ENCODE peak calls at places on chromosome 4, in four cellular contexts. A is WTC11, P is K562, Y is GM12878. L is an unnamed sample.

GRCh38 chr4:123443401-123444297 is 47.1 kb downstream of the SPRY1 start:
- DNase-seq in Y (peak; percentile 54), A (no peak), P (no peak), L (no peak)

GRCh38 chr4:54746228-54746627 is 88.5 kb downstream of the KIT start:
- DNase-seq in P (no peak), A (no peak), Y (no peak), L (no peak)

GRCh38 chr4:6116696-6117285 is 83.6 kb downstream of the JAKMIP1 start:
- DNase-seq in P (no peak), Y (no peak), A (no peak), L (no peak)

GRCh38 chr4:123555500-123556273 is 159.1 kb downstream of the SPRY1 start:
- DNase-seq in Y (no peak), P (no peak), A (no peak), L (peak; percentile 98)

GRCh38 chr4:170083546-170083945 is 6.2 kb downstream of the AADAT start:
- DNase-seq in A (no peak), Y (no peak), P (no peak), L (no peak)

GRCh38 chr4:139901516-139902327 is 236.1 kb downstream of the MGST2 start:
- DNase-seq in P (no peak), Y (no peak), A (no peak), L (no peak)

GRCh38 chr4:156495836-156496235 is 475.8 kb downstream of the PDGFC start:
- DNase-seq in A (no peak), P (no peak), Y (no peak), L (no peak)

GRCh38 chr4:143420227-143420626 is 83.6 kb downstream of the GAB1 start:
- DNase-seq in Y (no peak), A (no peak), P (no peak), L (no peak)

GRCh38 chr4:155608231-155608885 is 58.3 kb upstream of the GUCY1A1 start:
- DNase-seq in Y (no peak), P (no peak), A (no peak), L (no peak)

GRCh38 chr4:52093466-52093865 is 42.4 kb downstream of the SPATA18 start:
- DNase-seq in Y (no peak), A (no peak), P (no peak), L (no peak)

DNA sequence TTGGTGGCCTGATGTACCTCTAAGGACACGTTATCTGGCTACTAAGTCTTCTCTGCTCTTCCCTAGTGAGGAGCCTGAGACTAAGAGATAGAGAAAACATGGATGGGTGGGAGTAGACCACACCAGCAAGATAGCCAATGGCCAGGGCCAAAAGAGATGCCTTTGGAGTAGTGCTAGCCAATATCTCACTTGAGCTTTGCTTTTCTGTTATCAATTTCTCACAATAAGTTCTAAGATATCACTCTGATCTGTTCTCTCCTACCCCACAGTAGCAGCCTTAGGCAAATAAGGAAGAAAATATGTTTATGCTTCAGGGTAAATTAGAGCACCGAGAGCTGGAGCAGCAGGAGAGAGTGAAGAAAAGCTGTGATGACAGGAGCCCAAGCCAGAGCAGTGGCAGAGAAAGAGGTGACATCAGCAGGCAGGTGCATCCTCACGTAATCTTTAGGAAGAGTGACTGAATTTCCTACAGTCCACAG is 343.9 kb upstream of the NOCT start:
- DNase-seq in A (no peak), P (peak; percentile 79), Y (no peak), L (no peak)
- TF ChIP-seq NR2C2 in A (no peak), P (no peak), Y (no peak), L (no peak)

DNA sequence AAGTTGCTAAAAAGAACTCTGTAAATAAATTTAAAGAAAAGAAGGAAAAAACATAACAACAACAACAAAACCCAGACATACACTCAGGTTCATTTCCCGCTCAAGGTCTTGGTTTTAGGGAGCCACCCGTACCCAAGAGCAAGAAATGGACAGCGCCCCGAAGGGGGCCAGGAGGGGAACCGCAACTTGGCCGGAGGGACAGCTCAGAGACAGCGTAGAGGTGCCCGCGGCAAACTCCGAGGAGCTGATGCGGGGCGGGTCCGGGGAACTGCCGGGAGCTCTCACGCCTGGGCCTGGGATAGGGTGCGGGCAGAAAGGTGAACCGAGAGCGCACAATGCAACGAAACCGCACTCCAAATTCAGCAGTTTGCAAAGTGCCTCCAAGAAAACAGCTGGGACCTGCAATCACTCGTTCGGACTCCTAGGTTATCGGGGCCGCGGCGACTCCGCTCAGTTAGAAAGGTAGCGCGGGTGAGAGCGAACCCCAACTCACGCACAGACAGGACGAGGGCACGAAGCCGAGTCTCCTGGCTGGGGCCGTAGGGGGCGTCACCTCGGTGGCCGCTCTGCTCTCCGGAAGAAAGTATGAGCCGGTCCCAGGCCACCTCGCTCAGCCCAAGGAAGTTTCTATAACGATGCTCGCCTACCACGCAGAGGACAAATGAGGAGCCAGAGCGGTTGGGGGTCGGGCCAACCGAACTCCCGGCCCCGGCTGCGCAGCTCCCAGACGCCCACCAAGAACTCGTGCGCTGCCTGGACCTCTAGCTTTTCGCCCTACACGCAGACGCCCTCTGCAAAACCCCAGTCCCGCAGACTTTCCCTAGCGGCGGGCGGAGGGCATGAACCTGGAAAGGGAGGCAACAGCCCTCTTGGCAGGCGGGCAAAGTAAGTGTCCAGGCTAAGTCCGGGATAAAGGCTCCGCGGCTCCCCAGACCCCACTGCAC is 1.4 kb downstream of the NDNF start:
- DNase-seq in Y (no peak), A (peak; percentile 77), P (no peak), L (no peak)
- TF ChIP-seq NR2C2 in Y (no peak), A (no peak), P (no peak), L (no peak)

GRCh38 chr4:8708401-8709021 is 115.9 kb downstream of the CPZ start:
- DNase-seq in A (peak; percentile 0), P (no peak), Y (no peak), L (no peak)

GRCh38 chr4:8709729-8710360 is 117.3 kb downstream of the CPZ start:
- DNase-seq in P (no peak), Y (no peak), A (peak; percentile 12), L (no peak)

GRCh38 chr4:8710946-8711345 is 118.4 kb downstream of the CPZ start:
- DNase-seq in P (no peak), A (peak; percentile 3), Y (no peak), L (no peak)

GRCh38 chr4:8709050-8709728 is 116.6 kb downstream of the CPZ start:
- DNase-seq in A (no peak), P (no peak), Y (no peak), L (no peak)

GRCh38 chr4:8710416-8710815 is 117.9 kb downstream of the CPZ start:
- DNase-seq in A (peak; percentile 5), P (no peak), Y (no peak), L (no peak)
- TF ChIP-seq NR2C2 in A (no peak), P (no peak), Y (no peak), L (no peak)

GRCh38 chr4:68960294-68961163 is 8.9 kb upstream of the UGT2A3 start:
- DNase-seq in P (no peak), A (no peak), Y (no peak), L (no peak)

GRCh38 chr4:68962868-68963267 is 11.3 kb upstream of the UGT2A3 start:
- DNase-seq in P (no peak), Y (no peak), A (no peak), L (no peak)

GRCh38 chr4:68963389-68963788 is 11.8 kb upstream of the UGT2A3 start:
- DNase-seq in A (no peak), Y (no peak), P (no peak), L (no peak)
- TF ChIP-seq NR2C2 in A (no peak), Y (no peak), P (no peak), L (no peak)

GRCh38 chr4:159446266-159446976 is 343.5 kb downstream of the RAPGEF2 start:
- DNase-seq in A (peak; percentile 30), P (peak; percentile 31), Y (peak; percentile 26), L (peak; percentile 72)
- TF ChIP-seq NR2C2 in A (no peak), P (no peak), Y (no peak), L (no peak)

DNA sequence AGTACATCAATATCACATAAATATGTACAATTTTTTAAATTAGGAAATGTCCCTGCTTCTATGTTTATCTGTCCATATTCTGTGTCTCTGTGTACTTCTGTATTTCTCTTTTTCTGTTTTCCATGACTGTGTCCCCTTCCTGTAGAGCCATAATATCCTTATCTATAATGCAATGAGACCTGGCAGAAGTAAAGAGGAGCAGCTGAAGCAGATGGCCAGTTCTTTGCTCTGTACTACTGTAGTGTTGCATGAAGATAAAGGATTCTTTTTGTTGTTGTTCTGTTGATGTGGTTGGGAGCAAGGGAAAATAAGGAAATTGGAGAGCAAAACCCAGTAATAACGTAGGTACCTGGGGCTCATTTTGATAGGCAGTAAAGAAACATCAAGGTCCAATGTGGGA is 301.7 kb downstream of the ADGRL3 start:
- DNase-seq in P (no peak), A (no peak), Y (no peak), L (no peak)
- TF ChIP-seq NR2C2 in P (no peak), A (no peak), Y (no peak), L (no peak)

L was measured in HepG2.